ENCODE peak calls at places on chromosomes 11 and 22, in five cellular contexts. Y is HepG2, L is SK-N-SH, F is H1, Z is GM12891. Q is an unnamed sample.

GRCh38 chr22:24134090-24134846 is 47.0 kb upstream of the SUSD2 start:
- DNase-seq in Y (no peak), F (no peak), L (no peak), Z (no peak), Q (no peak)

GRCh38 chr11:44574620-44575287 is 9.3 kb downstream of the CD82 start:
- DNase-seq in F (no peak), L (peak), Z (no peak), Y (no peak), Q (no peak)

GRCh38 chr11:19853016-19853415 is 140.4 kb downstream of the NAV2 start:
- DNase-seq in F (no peak), Y (no peak), Z (no peak), L (no peak), Q (no peak)

GRCh38 chr11:61969838-61970452 is 2.5 kb upstream of the FTH1 start:
- DNase-seq in L (no peak), Y (no peak), Z (no peak), F (no peak), Q (no peak)

GRCh38 chr11:13462311-13462927 is 603 bp downstream of the BTBD10 start:
- DNase-seq in F (peak), Y (peak), L (peak), Z (no peak), Q (no peak)

GRCh38 chr11:72573380-72573949 is 100.8 kb downstream of the PDE2A start:
- DNase-seq in Y (peak), Z (no peak), F (peak), L (peak), Q (no peak)

GRCh38 chr11:36730761-36731160 is 132.7 kb upstream of the RAG2 start:
- DNase-seq in L (no peak), Z (no peak), Y (no peak), F (no peak), Q (no peak)

GRCh38 chr22:50532353-50532700 is 2.5 kb upstream of the TYMP start:
- DNase-seq in Y (no peak), L (peak), Z (peak), F (no peak), Q (peak)

GRCh38 chr11:132062031-132062430 is 691.6 kb downstream of the NTM start:
- DNase-seq in Y (no peak), F (no peak), L (no peak), Z (no peak), Q (no peak)

GRCh38 chr22:22955866-22956535 is 68.4 kb downstream of the IGLL5 start:
- DNase-seq in L (peak), Z (no peak), F (peak), Y (peak), Q (no peak)

GRCh38 chr11:9017773-9018172 is 14.0 kb upstream of the NRIP3 start:
- DNase-seq in Y (no peak), Z (no peak), F (no peak), L (no peak), Q (no peak)

GRCh38 chr11:9081153-9081552 is 10.2 kb downstream of the SCUBE2 start:
- DNase-seq in L (no peak), Z (no peak), F (no peak), Y (no peak), Q (no peak)

GRCh38 chr22:29306830-29307657 is 594 bp downstream of the GAS2L1 start:
- DNase-seq in Z (peak), F (no peak), Y (peak), L (peak), Q (peak)

GRCh38 chr22:30232716-30233218 is 13.8 kb downstream of the LIF start:
- DNase-seq in Z (no peak), Y (no peak), F (no peak), L (no peak), Q (no peak)

GRCh38 chr11:131893988-131894387 is 523.6 kb downstream of the NTM start:
- DNase-seq in F (no peak), Y (no peak), Z (no peak), L (no peak), Q (no peak)

GRCh38 chr11:64378335-64378884 is 19.4 kb downstream of the RPS6KA4 start:
- DNase-seq in Y (no peak), L (no peak), Z (no peak), F (no peak), Q (no peak)

GRCh38 chr11:6925636-6926207 is 504 bp upstream of the ZNF215 start:
- DNase-seq in L (no peak), F (no peak), Y (no peak), Z (no peak), Q (no peak)

GRCh38 chr11:130979386-130979972 is 63.2 kb upstream of the SNX19 start:
- DNase-seq in F (no peak), Y (no peak), L (peak), Z (no peak), Q (no peak)

GRCh38 chr11:109036011-109036410 is 371.1 kb downstream of the DDX10 start:
- DNase-seq in L (no peak), F (no peak), Y (no peak), Z (no peak), Q (no peak)
- TF ChIP-seq TAF1 in L (no peak), F (no peak), Y (no peak), Z (no peak), Q (no peak)

GRCh38 chr11:60315866-60316265 is 11.2 kb upstream of the MS4A6E start:
- DNase-seq in F (no peak), Y (no peak), Z (no peak), L (no peak), Q (no peak)

GRCh38 chr11:60316317-60316716 is 10.7 kb upstream of the MS4A6E start:
- DNase-seq in Y (no peak), L (no peak), F (no peak), Z (no peak), Q (no peak)

GRCh38 chr11:60318726-60319125 is 8.3 kb upstream of the MS4A6E start:
- DNase-seq in Z (no peak), L (no peak), F (no peak), Y (no peak), Q (no peak)

GRCh38 chr11:60310407-60310998 is 16.6 kb upstream of the MS4A6E start:
- DNase-seq in L (no peak), F (no peak), Z (peak), Y (no peak), Q (peak)

GRCh38 chr11:60314607-60315321 is 12.3 kb upstream of the MS4A6E start:
- DNase-seq in L (no peak), Z (no peak), F (no peak), Y (no peak), Q (no peak)
- TF ChIP-seq POLR2AphosphoS5 in L (no peak), Z (no peak), F (no peak), Y (no peak), Q (no peak)

GRCh38 chr11:104999716-105000115 is 23.3 kb downstream of the CASP5 start:
- DNase-seq in L (no peak), Y (no peak), Z (no peak), F (no peak), Q (no peak)

GRCh38 chr11:105004021-105004420 is 18.9 kb downstream of the CASP5 start:
- DNase-seq in Y (peak), F (no peak), L (no peak), Z (no peak), Q (no peak)

GRCh38 chr11:105003151-105003550 is 19.8 kb downstream of the CASP5 start:
- DNase-seq in Z (no peak), F (no peak), L (no peak), Y (no peak), Q (no peak)

GRCh38 chr11:105000167-105000566 is 22.8 kb downstream of the CASP5 start:
- DNase-seq in L (no peak), F (peak), Y (peak), Z (no peak), Q (no peak)

GRCh38 chr11:105000797-105001196 is 22.2 kb downstream of the CASP5 start:
- DNase-seq in L (no peak), Z (no peak), Y (no peak), F (peak), Q (no peak)
- TF ChIP-seq TAF1 in L (no peak), Z (no peak), Y (no peak), F (no peak), Q (no peak)

DNA sequence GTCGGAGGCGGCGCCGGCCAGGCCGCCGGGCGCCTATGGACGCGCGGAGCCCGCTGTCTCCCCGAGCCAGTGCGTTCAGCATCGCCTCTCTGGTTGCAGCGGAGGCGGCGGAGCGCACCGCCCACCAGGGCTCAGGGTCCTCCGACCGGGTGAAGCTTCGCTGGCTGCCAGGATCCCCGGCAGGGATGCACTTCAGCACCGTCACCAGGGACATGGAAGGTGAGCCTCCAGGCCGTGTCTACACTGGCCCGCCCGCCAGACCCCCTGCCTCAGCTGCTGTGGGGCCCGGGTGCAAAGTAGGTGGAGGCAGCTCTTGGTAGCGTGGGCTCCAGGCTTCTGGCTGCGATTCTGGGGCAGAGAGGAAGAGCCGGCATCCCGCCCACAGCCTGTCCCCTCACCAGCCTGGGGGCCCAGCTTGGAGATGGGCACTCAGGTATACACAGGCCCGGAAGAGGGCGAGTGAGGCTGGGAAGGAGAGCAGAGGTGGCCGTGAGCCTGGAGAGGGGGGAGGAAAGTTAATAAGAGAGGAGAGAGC is 1.1 kb upstream of the TBX1 start:
- DNase-seq in F (no peak), Z (no peak), Y (no peak), L (peak), Q (no peak)
- TF ChIP-seq POLR2AphosphoS5 in F (no peak), Z (no peak), Y (no peak), L (no peak), Q (no peak)

Q was measured in GM12892.